ENCODE peak calls at places on chromosomes 16 and 17, in seven cellular contexts. T, Y, B, D, P, U and X are unnamed samples.
A peak's percentile ranks its signal among the peaks of the same experiment; 100 is the strongest.

GRCh38 chr16:85475233-85475632 is 137.9 kb upstream of the GSE1 start:
- DNase-seq in T (no peak), Y (no peak), B (no peak), D (no peak), P (no peak), U (no peak), X (no peak)

GRCh38 chr17:8701221-8701620 is 43.4 kb downstream of the CCDC42 start:
- DNase-seq in T (no peak), Y (no peak), B (no peak), D (no peak), P (no peak), U (no peak), X (no peak)

GRCh38 chr16:89922477-89922883 is 662 bp upstream of the TUBB3 start:
- DNase-seq in T (no peak), Y (peak; percentile 75), B (peak; percentile 75), D (no peak), P (peak; percentile 87), U (peak; percentile 96), X (no peak)

GRCh38 chr17:10033982-10034381 is 128.9 kb upstream of the RCVRN start:
- DNase-seq in T (no peak), Y (peak; percentile 66), B (no peak), D (no peak), P (no peak), U (no peak), X (no peak)

GRCh38 chr17:66570353-66571195 is 264.3 kb upstream of the CACNG5 start:
- DNase-seq in T (no peak), Y (no peak), B (no peak), D (no peak), P (no peak), U (no peak), X (peak; percentile 28)

GRCh38 chr17:32807577-32807976 is 69.3 kb downstream of the MYO1D start:
- DNase-seq in T (no peak), Y (no peak), B (no peak), D (no peak), P (no peak), U (no peak), X (no peak)

GRCh38 chr16:56673916-56674315 is 4.3 kb downstream of the MT1H start:
- DNase-seq in T (no peak), Y (peak; percentile 58), B (peak; percentile 52), D (no peak), P (no peak), U (peak; percentile 42), X (peak; percentile 19)

GRCh38 chr17:41530062-41531048 is 2.2 kb upstream of the KRT19 start:
- DNase-seq in T (no peak), Y (no peak), B (no peak), D (peak; percentile 32), P (no peak), U (peak; percentile 80), X (no peak)

GRCh38 chr16:28497861-28498599 is 3.6 kb downstream of the APOBR start:
- DNase-seq in T (no peak), Y (no peak), B (no peak), D (no peak), P (no peak), U (no peak), X (no peak)

GRCh38 chr16:49857423-49858181 is 1.7 kb upstream of the ZNF423 start:
- DNase-seq in T (peak; percentile 65), Y (peak; percentile 85), B (peak; percentile 85), D (no peak), P (no peak), U (peak; percentile 69), X (peak; percentile 11)
- TF ChIP-seq CTCF in T (peak; percentile 60), Y (peak; percentile 71), B (peak; percentile 97), D (peak; percentile 82), P (peak; percentile 51), U (peak; percentile 95), X (peak; percentile 70)

GRCh38 chr17:43758086-43758485 is 505 bp downstream of the SOST start:
- DNase-seq in T (no peak), Y (no peak), B (no peak), D (no peak), P (peak; percentile 27), U (no peak), X (no peak)

GRCh38 chr17:43758497-43759174 is at the start of gene SOST:
- DNase-seq in T (no peak), Y (no peak), B (no peak), D (no peak), P (peak; percentile 62), U (no peak), X (no peak)

GRCh38 chr17:43760254-43760852 is 1.8 kb upstream of the SOST start:
- DNase-seq in T (peak; percentile 95), Y (peak; percentile 96), B (peak; percentile 95), D (peak; percentile 91), P (peak; percentile 93), U (peak; percentile 95), X (peak; percentile 86)

GRCh38 chr17:43757171-43757660 is 1.4 kb downstream of the SOST start:
- DNase-seq in T (no peak), Y (no peak), B (no peak), D (no peak), P (no peak), U (no peak), X (no peak)

DNA sequence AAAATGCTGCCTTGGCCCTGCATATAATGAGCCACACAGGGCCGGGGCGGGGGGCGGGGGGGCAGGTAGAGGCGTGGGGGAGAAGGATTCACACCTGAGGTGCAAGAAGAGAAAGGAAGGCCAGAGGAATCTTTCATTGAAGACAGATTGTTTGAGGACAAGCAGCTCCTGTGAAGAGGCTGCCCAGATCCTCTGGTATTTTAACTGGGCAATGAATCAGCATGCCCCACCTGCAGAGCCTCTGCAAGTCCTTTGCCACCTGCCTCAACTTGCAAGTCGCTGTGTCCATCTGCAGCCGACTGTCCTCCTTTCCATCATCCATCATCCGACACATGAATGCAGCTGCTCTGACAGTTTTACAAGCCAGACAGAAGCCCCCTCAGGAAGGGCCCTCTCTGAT is 1.2 kb upstream of the SOST start:
- DNase-seq in T (no peak), Y (no peak), B (no peak), D (no peak), P (no peak), U (no peak), X (no peak)
- H3K4me3 ChIP-seq in T (no peak overlapping the region), Y (no peak overlapping the region), B (peak overlapping the region; percentile 19), D (no peak overlapping the region), P (no peak overlapping the region), U (no peak overlapping the region), X (no peak overlapping the region)

DNA sequence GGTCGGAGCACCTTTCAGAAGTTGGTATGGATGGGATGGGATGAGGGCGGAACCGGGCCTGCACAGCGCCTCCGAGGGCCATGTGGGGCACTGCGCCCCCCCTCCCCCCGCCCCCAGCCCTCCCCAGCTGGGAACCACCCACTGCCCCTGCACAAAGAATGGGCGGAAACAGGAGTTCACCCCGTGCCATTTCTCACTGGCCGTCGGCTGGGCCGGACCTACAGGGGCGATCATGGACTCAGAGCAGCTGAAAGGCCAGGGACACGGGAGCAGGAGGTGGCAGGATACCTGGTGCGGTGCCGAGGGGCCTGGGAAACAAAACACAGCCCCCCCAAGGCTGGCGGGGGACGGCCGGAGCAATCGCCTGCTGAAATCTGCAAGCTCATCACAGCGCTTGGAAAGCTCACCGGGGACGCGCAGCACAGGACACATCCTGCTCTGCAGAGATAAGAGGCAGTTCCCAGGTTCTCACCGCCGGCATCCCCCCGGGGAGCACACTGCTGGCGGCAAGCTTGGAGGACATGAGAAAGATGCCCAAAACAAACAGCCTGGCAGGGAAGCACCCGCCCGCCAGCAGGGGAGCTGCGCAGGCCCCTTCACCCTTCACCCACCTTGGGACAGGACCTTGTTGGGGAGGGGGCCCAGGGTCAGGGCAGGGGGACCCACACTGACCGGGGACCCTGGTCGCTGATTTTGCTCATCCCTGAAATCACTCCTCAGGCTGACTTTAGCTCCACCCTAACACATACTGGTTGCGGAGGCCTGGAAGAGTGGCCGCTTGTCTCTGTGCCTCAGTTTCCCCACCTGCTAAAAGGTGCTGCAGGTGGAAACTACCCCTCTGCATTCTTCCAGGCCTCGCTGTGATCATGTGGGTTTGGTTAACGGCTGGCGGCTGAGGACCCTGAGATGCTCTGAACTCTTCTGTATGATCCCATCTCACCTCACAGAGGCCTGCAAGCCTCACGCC is 263.9 kb downstream of the C16orf95 start:
- DNase-seq in T (no peak), Y (no peak), B (peak; percentile 65), D (no peak), P (no peak), U (no peak), X (no peak)
- TF ChIP-seq CTCF in T (peak; percentile 71), Y (no peak), B (peak; percentile 51), D (no peak), P (no peak), U (no peak), X (no peak)

GRCh38 chr16:979859-980594 is 1.5 kb upstream of the SOX8 start:
- DNase-seq in T (no peak), Y (no peak), B (peak; percentile 52), D (no peak), P (no peak), U (no peak), X (no peak)
- H3K4me3 ChIP-seq in T (peak overlapping the region; percentile 43), Y (no peak overlapping the region), B (peak overlapping the region; percentile 63), D (no peak overlapping the region), P (peak overlapping the region; percentile 60), U (no peak overlapping the region), X (no peak overlapping the region)